ENCODE peak calls at places on chromosomes 4 and X, in five cellular contexts. E is central memory CD8-positive, alpha-beta T cell; C is body of pancreas; Q is bronchial epithelial cell; R is lung. N is an unnamed sample.

GRCh38 chr4:159860945-159861344 is 758.1 kb downstream of the RAPGEF2 start:
- DNase-seq in E (no peak), C (no peak), Q (no peak), R (no peak), N (no peak)

GRCh38 chr4:154928640-154929257 is 147.7 kb downstream of the RBM46 start:
- DNase-seq in E (no peak), C (no peak), Q (peak; percentile 63), R (no peak), N (no peak)

GRCh38 chrX:39516399-39516798 is 581.4 kb downstream of the BCOR start:
- DNase-seq in E (no peak), C (no peak), Q (no peak), R (no peak), N (no peak)

GRCh38 chr4:185421366-185422124 is 4.2 kb downstream of the UFSP2 start:
- DNase-seq in E (no peak), C (no peak), Q (no peak), R (no peak), N (no peak)

GRCh38 chrX:41303013-41303412 is 30.9 kb upstream of the DDX3X start:
- DNase-seq in E (no peak), C (no peak), Q (peak; percentile 68), R (no peak), N (no peak)

GRCh38 chr4:105058177-105058812 is 88.4 kb upstream of the TET2 start:
- DNase-seq in E (no peak), C (no peak), Q (peak; percentile 92), R (no peak), N (no peak)

GRCh38 chrX:69258893-69259292 is 93.6 kb upstream of the PJA1 start:
- DNase-seq in E (no peak), C (no peak), Q (no peak), R (no peak), N (no peak)

GRCh38 chr4:53421791-53422190 is 44.4 kb downstream of the FIP1L1 start:
- DNase-seq in E (no peak), C (no peak), Q (no peak), R (no peak), N (no peak)

GRCh38 chr4:105399535-105400161 is 74.2 kb downstream of the PPA2 start:
- DNase-seq in E (no peak), C (no peak), Q (peak; percentile 89), R (no peak), N (no peak)

N was measured in colonic mucosa.